ENCODE peak calls at places on chromosome 7, in four cellular contexts. N, I, S and P are unnamed samples.

GRCh38 chr7:98202367-98203195 is 8.7 kb upstream of the BHLHA15 start:
- DNase-seq in N (no peak), I (no peak), S (peak), P (no peak)

GRCh38 chr7:120583835-120584586 is 273.9 kb downstream of the TSPAN12 start:
- DNase-seq in N (peak), I (no peak), S (no peak), P (peak)

GRCh38 chr7:618539-619355 is 99.1 kb upstream of the PDGFA start:
- DNase-seq in N (no peak), I (no peak), S (no peak), P (no peak)

GRCh38 chr7:115491744-115492380 is 538.7 kb downstream of the TFEC start:
- DNase-seq in N (no peak), I (no peak), S (no peak), P (no peak)

GRCh38 chr7:3552499-3552898 is 251.4 kb downstream of the SDK1 start:
- DNase-seq in N (peak), I (no peak), S (no peak), P (no peak)

GRCh38 chr7:1422512-1423265 is 36.6 kb downstream of the MICALL2 start:
- DNase-seq in N (no peak), I (no peak), S (no peak), P (no peak)

GRCh38 chr7:94303736-94304135 is 91.0 kb upstream of the COL1A2 start:
- DNase-seq in N (peak), I (peak), S (no peak), P (peak)

GRCh38 chr7:18521236-18521589 is 25.7 kb downstream of the HDAC9 start:
- DNase-seq in N (no peak), I (no peak), S (peak), P (no peak)

GRCh38 chr7:41403291-41403690 is 299.6 kb downstream of the INHBA start:
- DNase-seq in N (no peak), I (no peak), S (no peak), P (no peak)

GRCh38 chr7:6656413-6656812 is 19.3 kb downstream of the ZNF316 start:
- DNase-seq in N (no peak), I (no peak), S (no peak), P (no peak)

GRCh38 chr7:133675510-133676218 is 422.8 kb downstream of the EXOC4 start:
- DNase-seq in N (peak), I (no peak), S (no peak), P (no peak)

GRCh38 chr7:83410989-83411591 is 237.8 kb downstream of the SEMA3E start:
- DNase-seq in N (peak), I (peak), S (no peak), P (peak)

GRCh38 chr7:78172138-78172887 is 373.7 kb downstream of the PHTF2 start:
- DNase-seq in N (no peak), I (no peak), S (no peak), P (no peak)

GRCh38 chr7:23377134-23377533 is 78.0 kb downstream of the MALSU1 start:
- DNase-seq in N (peak), I (no peak), S (no peak), P (no peak)

GRCh38 chr7:44379366-44380178 is 54.2 kb upstream of the CAMK2B start:
- DNase-seq in N (peak), I (no peak), S (no peak), P (no peak)

GRCh38 chr7:125775319-125775718 is 845.7 kb upstream of the POT1 start:
- DNase-seq in N (no peak), I (no peak), S (no peak), P (no peak)